ENCODE peak calls at places on chromosomes 16 and 17, in six cellular contexts. T is AG09309, H is tibial artery, P is progenitor cell of endocrine pancreas, J is IMR-90, Y is cardiac fibroblast. D is an unnamed sample.

GRCh38 chr17:48494335-48494734 is 36.5 kb downstream of the HOXB1 start:
- DNase-seq in T (no peak), J (peak), H (no peak), Y (peak), P (no peak), D (no peak)

GRCh38 chr17:50917418-50917743 is 51.2 kb upstream of the TOB1 start:
- DNase-seq in P (no peak), Y (no peak), T (no peak), J (no peak), H (no peak), D (no peak)

GRCh38 chr16:57196753-57197152 is 10.6 kb downstream of the RSPRY1 start:
- DNase-seq in T (no peak), P (no peak), Y (no peak), J (no peak), H (no peak), D (no peak)

GRCh38 chr16:22814330-22815105 is 556 bp downstream of the HS3ST2 start:
- DNase-seq in Y (no peak), T (no peak), P (no peak), J (no peak), H (peak), D (no peak)

GRCh38 chr16:68388124-68388523 is 60.2 kb downstream of the SMPD3 start:
- DNase-seq in H (no peak), J (no peak), T (no peak), P (no peak), Y (no peak), D (no peak)

GRCh38 chr16:17204248-17205043 is 266.3 kb downstream of the XYLT1 start:
- DNase-seq in P (no peak), Y (no peak), H (no peak), T (no peak), J (no peak), D (no peak)

GRCh38 chr17:10292057-10292931 is 80.5 kb downstream of the MYH13 start:
- DNase-seq in J (peak), T (peak), P (no peak), H (no peak), Y (peak), D (no peak)

GRCh38 chr17:78961571-78961970 is 18.2 kb downstream of the LGALS3BP start:
- DNase-seq in T (no peak), Y (no peak), P (no peak), J (no peak), H (no peak), D (no peak)

GRCh38 chr17:1860978-1861377 is 31.2 kb downstream of the RPA1 start:
- DNase-seq in Y (no peak), T (no peak), J (no peak), H (no peak), P (no peak), D (no peak)

GRCh38 chr17:6548578-6549330 is 7.6 kb downstream of the PITPNM3 start:
- DNase-seq in Y (no peak), H (no peak), T (no peak), P (no peak), J (no peak), D (no peak)

GRCh38 chr16:79334127-79334526 is 266.4 kb downstream of the MAF start:
- DNase-seq in P (no peak), Y (no peak), T (no peak), H (no peak), J (no peak), D (no peak)

GRCh38 chr17:7133424-7133823 is 18.8 kb upstream of the ASGR2 start:
- DNase-seq in P (no peak), J (no peak), H (peak), T (no peak), Y (peak), D (no peak)

GRCh38 chr16:84851192-84852127 is 31.7 kb downstream of the CRISPLD2 start:
- DNase-seq in T (peak), P (no peak), H (no peak), J (peak), Y (peak), D (peak)

GRCh38 chr16:17294856-17295255 is 175.9 kb downstream of the XYLT1 start:
- DNase-seq in T (no peak), H (no peak), P (no peak), Y (no peak), J (no peak), D (no peak)

GRCh38 chr16:48558269-48558915 is 51.6 kb downstream of the N4BP1 start:
- DNase-seq in H (no peak), T (peak), Y (peak), P (no peak), J (peak), D (no peak)

GRCh38 chr16:52123842-52124241 is 423.1 kb downstream of the TOX3 start:
- DNase-seq in T (no peak), H (no peak), P (no peak), Y (no peak), J (no peak), D (no peak)

GRCh38 chr16:46975165-46975564 is 1.7 kb upstream of the DNAJA2 start:
- DNase-seq in Y (no peak), J (no peak), P (no peak), T (no peak), H (no peak), D (no peak)

GRCh38 chr16:15950167-15950854 is 895 bp downstream of the ABCC1 start:
- DNase-seq in Y (peak), H (peak), P (no peak), J (peak), T (no peak), D (no peak)

GRCh38 chr17:7043544-7044268 is at the start of gene SLC16A11:
- DNase-seq in H (peak), J (peak), T (no peak), P (peak), Y (peak), D (no peak)

GRCh38 chr17:47733414-47734288 is 615 bp downstream of the TBX21 start:
- DNase-seq in J (no peak), T (no peak), H (peak), Y (no peak), P (no peak), D (no peak)

GRCh38 chr16:77894054-77894632 is 105.8 kb downstream of the VAT1L start:
- DNase-seq in P (no peak), T (no peak), H (no peak), Y (no peak), J (no peak), D (no peak)

GRCh38 chr16:78297066-78297666 is 197.7 kb downstream of the WWOX start:
- DNase-seq in J (no peak), H (no peak), Y (no peak), P (no peak), T (no peak), D (no peak)

GRCh38 chr17:65678534-65678933 is 117.1 kb upstream of the AXIN2 start:
- DNase-seq in Y (no peak), J (no peak), H (no peak), P (no peak), T (no peak), D (no peak)

GRCh38 chr16:69131167-69131748 is 1.1 kb downstream of the CHTF8 start:
- DNase-seq in J (peak), Y (peak), H (no peak), T (no peak), P (no peak), D (no peak)

GRCh38 chr17:11363575-11363974 is 122.6 kb downstream of the SHISA6 start:
- DNase-seq in P (no peak), J (no peak), Y (no peak), T (no peak), H (no peak), D (no peak)
- TF ChIP-seq CTCF in P (no peak), J (no peak), Y (no peak), T (no peak), H (no peak), D (no peak)

GRCh38 chr16:71883193-71883848 is 661 bp downstream of the ZNF821 start:
- DNase-seq in J (peak), T (no peak), Y (no peak), H (peak), P (peak), D (peak)
- TF ChIP-seq CTCF in J (peak), T (no peak), Y (no peak), H (no peak), P (no peak), D (peak)

DNA sequence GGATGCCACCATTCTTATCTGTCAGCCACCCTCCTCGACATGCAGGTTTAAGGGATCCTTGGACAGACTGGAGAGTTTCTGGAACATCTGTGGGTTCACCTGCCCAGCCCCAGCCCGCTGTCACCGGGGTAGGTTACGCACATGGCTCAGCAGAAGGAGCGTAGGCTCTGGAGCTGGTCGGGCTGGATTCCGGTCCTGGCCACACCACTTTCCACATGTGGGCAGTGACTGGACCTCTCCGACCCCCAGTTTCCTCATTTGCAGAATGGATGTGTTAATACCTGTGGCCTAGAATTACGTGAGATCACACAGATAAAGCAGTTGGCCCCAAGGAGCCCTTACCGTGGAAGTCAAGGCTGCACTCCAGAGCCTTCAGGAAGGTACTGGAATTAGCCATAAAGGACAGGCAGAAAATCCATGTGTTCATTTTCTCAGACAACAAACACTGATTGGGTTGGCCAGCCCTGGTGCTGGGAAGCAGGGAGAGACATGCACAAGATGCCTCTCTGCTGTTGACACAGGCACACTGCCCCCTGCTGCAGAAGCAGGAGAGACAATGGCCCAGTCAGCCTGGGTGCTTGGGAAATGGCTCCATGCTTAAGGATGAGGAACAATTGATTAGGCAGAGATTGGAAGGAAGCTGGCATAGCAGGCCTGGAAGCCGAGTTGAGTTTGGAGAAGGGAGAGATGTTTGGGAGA is 58.8 kb downstream of the SF3B3 start:
- DNase-seq in Y (peak), J (no peak), T (no peak), H (no peak), P (no peak), D (no peak)
- TF ChIP-seq CTCF in Y (peak), J (peak), T (peak), H (no peak), P (peak), D (peak)

GRCh38 chr17:43428524-43428923 is 29.7 kb downstream of the ARL4D start:
- DNase-seq in J (no peak), P (no peak), H (no peak), T (no peak), Y (no peak), D (no peak)
- TF ChIP-seq CTCF in J (peak), P (peak), H (no peak), T (peak), Y (peak), D (peak)